ENCODE peak calls at places on chromosomes 4 and X, in four cellular contexts. One of them, this sample, is unnamed.
A peak's percentile ranks its signal among the peaks of the same experiment; 100 is the strongest.

GRCh38 chrX:150365953-150366911 is 3.1 kb downstream of the MAMLD1 start:
- DNase-seq in PC-3: peak; percentile 17
- DNase-seq in adrenal gland: peak; percentile 47
- DNase-seq in ovary: peak; percentile 68
- DNase-seq in this sample: peak; percentile 78

GRCh38 chrX:37646254-37646653 is 39.3 kb upstream of the XK start:
- DNase-seq in adrenal gland: no peak
- DNase-seq in PC-3: no peak
- DNase-seq in ovary: no peak
- DNase-seq in this sample: no peak

GRCh38 chr4:147837435-147837834 is 105.5 kb downstream of the ARHGAP10 start:
- DNase-seq in adrenal gland: no peak
- DNase-seq in ovary: no peak
- DNase-seq in PC-3: peak; percentile 40
- DNase-seq in this sample: no peak

GRCh38 chr4:19329631-19330030 is 922.1 kb upstream of the SLIT2 start:
- DNase-seq in ovary: no peak
- DNase-seq in PC-3: no peak
- DNase-seq in adrenal gland: no peak
- DNase-seq in this sample: no peak

GRCh38 chr4:181756451-181756850 is 486.8 kb upstream of the TENM3 start:
- DNase-seq in ovary: no peak
- DNase-seq in adrenal gland: no peak
- DNase-seq in PC-3: no peak
- DNase-seq in this sample: no peak

GRCh38 chr4:142427456-142427855 is 418.6 kb downstream of the INPP4B start:
- DNase-seq in ovary: no peak
- DNase-seq in adrenal gland: no peak
- DNase-seq in PC-3: no peak
- DNase-seq in this sample: no peak

GRCh38 chr4:176044589-176044951 is 21.1 kb upstream of the WDR17 start:
- DNase-seq in PC-3: no peak
- DNase-seq in adrenal gland: no peak
- DNase-seq in ovary: no peak
- DNase-seq in this sample: no peak

GRCh38 chr4:17613761-17614415 is 553 bp upstream of the MED28 start:
- DNase-seq in PC-3: peak; percentile 77
- DNase-seq in adrenal gland: no peak
- DNase-seq in ovary: no peak
- DNase-seq in this sample: peak; percentile 76

GRCh38 chrX:150201841-150202240 is 161.3 kb upstream of the MAMLD1 start:
- DNase-seq in adrenal gland: no peak
- DNase-seq in PC-3: peak; percentile 35
- DNase-seq in ovary: no peak
- DNase-seq in this sample: no peak

DNA sequence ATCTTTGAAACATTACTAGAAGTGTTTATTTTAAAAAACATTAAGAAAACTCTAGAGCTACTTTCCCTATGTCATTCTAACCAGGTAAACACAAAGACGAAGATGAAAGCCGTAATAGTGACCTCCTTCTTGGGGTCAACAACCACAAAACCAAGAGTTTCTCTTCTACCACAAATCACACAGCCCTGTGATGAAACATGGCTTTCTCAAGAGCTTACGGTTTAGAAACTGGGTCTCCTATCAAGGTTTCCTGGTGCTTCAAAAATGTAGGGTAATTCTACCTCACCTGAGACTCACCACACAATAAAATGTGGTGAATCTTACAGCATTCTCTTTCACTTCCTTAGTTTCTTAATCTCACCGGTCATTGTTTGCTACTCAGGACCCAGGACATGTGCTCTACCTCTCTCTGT is 50.9 kb downstream of the CORIN start:
- DNase-seq in adrenal gland: no peak
- DNase-seq in ovary: no peak
- DNase-seq in PC-3: no peak
- DNase-seq in this sample: no peak
- H3K4me1 ChIP-seq in adrenal gland: no peaks in the 10 kb centered on the region
- H3K4me1 ChIP-seq in ovary: no peaks in the 10 kb centered on the region
- H3K4me1 ChIP-seq in PC-3: no peaks in the 10 kb centered on the region
- H3K4me1 ChIP-seq in this sample: no peaks in the 10 kb centered on the region

GRCh38 chrX:10173331-10173900 is 16.6 kb downstream of the CLCN4 start:
- DNase-seq in ovary: peak; percentile 85
- DNase-seq in adrenal gland: no peak
- DNase-seq in PC-3: no peak
- DNase-seq in this sample: peak; percentile 85
- H3K4me3 ChIP-seq in ovary: no peak overlapping the region
- H3K4me3 ChIP-seq in adrenal gland: no peak overlapping the region
- H3K4me3 ChIP-seq in PC-3: no peak overlapping the region
- H3K4me3 ChIP-seq in this sample: peak overlapping the region; percentile 35

GRCh38 chrX:110268395-110268794 is 49.5 kb downstream of the AMMECR1 start:
- DNase-seq in adrenal gland: no peak
- DNase-seq in PC-3: no peak
- DNase-seq in ovary: no peak
- DNase-seq in this sample: no peak

GRCh38 chrX:110268875-110269274 is 49.0 kb downstream of the AMMECR1 start:
- DNase-seq in ovary: no peak
- DNase-seq in PC-3: no peak
- DNase-seq in adrenal gland: no peak
- DNase-seq in this sample: no peak

GRCh38 chrX:110267874-110268273 is 50.0 kb downstream of the AMMECR1 start:
- DNase-seq in PC-3: no peak
- DNase-seq in ovary: no peak
- DNase-seq in adrenal gland: no peak
- DNase-seq in this sample: no peak

DNA sequence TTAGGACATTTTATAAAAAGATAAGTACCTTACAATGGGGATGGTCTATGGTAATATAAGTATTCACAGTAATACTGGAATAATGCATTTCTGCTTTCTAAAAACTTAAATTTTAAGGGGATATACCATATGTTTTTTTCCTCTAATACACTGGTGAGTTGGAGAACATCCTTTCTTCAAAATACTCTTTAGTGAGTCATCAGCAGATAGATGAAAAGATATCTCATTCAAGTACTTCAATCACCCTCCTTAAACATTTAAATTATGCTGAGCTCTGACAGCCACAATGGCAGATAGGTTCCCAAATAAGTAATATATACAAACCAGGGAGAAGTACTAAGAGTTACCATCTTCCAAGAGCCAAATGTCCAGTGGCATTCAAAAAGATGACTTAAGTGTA is 52.3 kb downstream of the AMMECR1 start:
- DNase-seq in PC-3: peak; percentile 15
- DNase-seq in ovary: no peak
- DNase-seq in adrenal gland: no peak
- DNase-seq in this sample: no peak
- H3K4me1 ChIP-seq in PC-3: peaks cover 9% of the 10 kb centered on the region
- H3K4me1 ChIP-seq in ovary: no peaks in the 10 kb centered on the region
- H3K4me1 ChIP-seq in adrenal gland: no peaks in the 10 kb centered on the region
- H3K4me1 ChIP-seq in this sample: no peaks in the 10 kb centered on the region

GRCh38 chr4:145909773-145910172 is 28.9 kb downstream of the ZNF827 start:
- DNase-seq in ovary: peak; percentile 40
- DNase-seq in PC-3: peak; percentile 50
- DNase-seq in adrenal gland: no peak
- DNase-seq in this sample: no peak
- H3K4me3 ChIP-seq in ovary: peak overlapping the region; percentile 42
- H3K4me3 ChIP-seq in PC-3: peak overlapping the region; percentile 49
- H3K4me3 ChIP-seq in adrenal gland: no peak overlapping the region
- H3K4me3 ChIP-seq in this sample: peak overlapping the region; percentile 40

GRCh38 chr4:23877758-23878229 is 12.1 kb downstream of the PPARGC1A start:
- DNase-seq in adrenal gland: peak; percentile 33
- DNase-seq in PC-3: no peak
- DNase-seq in ovary: peak; percentile 17
- DNase-seq in this sample: no peak
- H3K4me1 ChIP-seq in adrenal gland: peaks cover 27% of the 10 kb centered on the region
- H3K4me1 ChIP-seq in PC-3: no peaks in the 10 kb centered on the region
- H3K4me1 ChIP-seq in ovary: no peaks in the 10 kb centered on the region
- H3K4me1 ChIP-seq in this sample: no peaks in the 10 kb centered on the region

GRCh38 chr4:21885241-21885640 is 63.3 kb downstream of the KCNIP4 start:
- DNase-seq in ovary: no peak
- DNase-seq in PC-3: peak; percentile 44
- DNase-seq in adrenal gland: no peak
- DNase-seq in this sample: no peak
- H3K4me3 ChIP-seq in ovary: no peak overlapping the region
- H3K4me3 ChIP-seq in PC-3: no peak overlapping the region
- H3K4me3 ChIP-seq in adrenal gland: no peak overlapping the region
- H3K4me3 ChIP-seq in this sample: no peak overlapping the region

DNA sequence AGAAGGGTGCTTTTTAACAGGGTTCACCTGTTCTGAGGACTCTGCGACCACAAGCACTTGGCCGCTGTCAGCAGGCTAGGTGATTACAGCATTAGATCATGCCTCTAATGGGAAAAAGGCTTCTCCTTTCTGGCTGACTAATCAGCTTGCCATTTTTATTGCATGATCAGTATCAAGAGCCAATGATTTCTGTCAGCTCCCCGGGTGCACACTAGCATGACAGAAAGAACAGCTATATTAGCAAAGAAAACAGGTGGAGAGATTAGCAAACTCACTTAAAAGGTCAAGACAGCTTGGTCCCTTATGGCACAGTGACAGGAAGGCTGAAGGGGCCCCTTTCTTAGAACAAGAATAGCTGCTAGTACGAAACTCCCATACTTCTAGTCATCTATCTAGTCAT is 170.0 kb downstream of the SMIM20 start:
- DNase-seq in PC-3: peak; percentile 94
- DNase-seq in ovary: no peak
- DNase-seq in adrenal gland: no peak
- DNase-seq in this sample: peak; percentile 78
- H3K4me1 ChIP-seq in PC-3: peaks cover 53% of the 10 kb centered on the region
- H3K4me1 ChIP-seq in ovary: no peaks in the 10 kb centered on the region
- H3K4me1 ChIP-seq in adrenal gland: peaks cover 16% of the 10 kb centered on the region
- H3K4me1 ChIP-seq in this sample: peaks cover 25% of the 10 kb centered on the region

This sample was measured in sigmoid colon.